ENCODE peak calls at places on chromosomes 11 and 22, in ten cellular contexts. L is astrocyte; J is left ventricle myocardium inferior; A is activated T-helper 1 cell treated with Interleukin-2 at 50 U/mL for 16 hours; D is thyroid gland; Q is stimulated activated CD4-positive, alpha-beta T cell treated with anti-CD3 and anti-CD28 coated beads, Interleukin-15, amount 100 ng/mL, for 1 hour; T is NCI-H524; O is iPS-NIHi11; E is activated effector memory CD4-positive, alpha-beta T cell treated with anti-CD3 and anti-CD28 coated beads, Interleukin-2, amount 50 U/mL, for 16 hours; I is GDM1. G is an unnamed sample.

GRCh38 chr22:42066133-42066761 is 4.4 kb downstream of the NAGA start:
- DNase-seq in A (no peak), O (no peak), E (peak; percentile 54), I (no peak), D (no peak), Q (no peak), T (no peak), L (no peak), J (no peak), G (no peak)

GRCh38 chr11:1669546-1670218 is 27.3 kb upstream of the KRTAP5-6 start:
- DNase-seq in O (no peak), L (no peak), D (no peak), T (no peak), J (no peak), A (no peak), Q (no peak), E (no peak), I (no peak), G (no peak)

GRCh38 chr11:12390687-12391110 is 13.3 kb downstream of the PARVA start:
- DNase-seq in O (no peak), E (no peak), J (no peak), D (no peak), L (peak; percentile 45), T (peak; percentile 32), Q (no peak), A (no peak), I (no peak), G (no peak)

GRCh38 chr11:35420371-35420770 is 1.0 kb upstream of the SLC1A2 start:
- DNase-seq in D (peak; percentile 69), T (no peak), I (no peak), A (no peak), E (no peak), Q (no peak), L (no peak), O (no peak), J (no peak), G (peak; percentile 12)

GRCh38 chr11:28679795-28680194 is 571.6 kb downstream of the METTL15 start:
- DNase-seq in L (peak; percentile 80), J (no peak), A (no peak), Q (no peak), O (no peak), E (no peak), D (no peak), T (no peak), I (no peak), G (no peak)

GRCh38 chr11:62552931-62553838 is 6.6 kb upstream of the AHNAK start:
- DNase-seq in O (peak; percentile 64), E (peak; percentile 83), D (peak; percentile 95), Q (peak; percentile 48), J (peak; percentile 86), L (peak; percentile 96), T (no peak), I (peak; percentile 66), A (no peak), G (no peak)

GRCh38 chr11:64124147-64124546 is 41.8 kb downstream of the MACROD1 start:
- DNase-seq in T (no peak), J (no peak), E (no peak), O (no peak), A (no peak), Q (no peak), L (no peak), I (no peak), D (peak; percentile 77), G (no peak)

GRCh38 chr11:7571640-7572000 is 57.8 kb downstream of the PPFIBP2 start:
- DNase-seq in J (peak; percentile 65), T (peak; percentile 43), I (no peak), A (no peak), E (no peak), Q (no peak), D (peak; percentile 89), L (peak; percentile 30), O (peak; percentile 76), G (peak; percentile 67)

GRCh38 chr22:24593810-24594568 is 1.1 kb upstream of the LRRC75B start:
- DNase-seq in Q (no peak), J (no peak), E (no peak), T (no peak), L (no peak), I (no peak), O (no peak), A (no peak), D (peak; percentile 56), G (no peak)

GRCh38 chr11:103587951-103588788 is 448.3 kb upstream of the DDI1 start:
- DNase-seq in E (no peak), Q (no peak), I (no peak), D (no peak), O (no peak), L (peak; percentile 14), T (no peak), A (no peak), J (no peak), G (no peak)

GRCh38 chr22:20238567-20239062 is 29.5 kb downstream of the RTN4R start:
- DNase-seq in I (peak; percentile 57), T (peak; percentile 70), L (no peak), A (peak; percentile 25), E (peak; percentile 80), O (peak; percentile 97), Q (no peak), D (peak; percentile 71), J (no peak), G (peak; percentile 38)

GRCh38 chr11:77967121-77967520 is 27.3 kb downstream of the INTS4 start:
- DNase-seq in J (no peak), O (no peak), E (no peak), T (no peak), I (no peak), D (no peak), A (no peak), L (no peak), Q (no peak), G (no peak)

G was measured in neuronal stem cell.